ENCODE peak calls at places on chromosomes 2 and 18, in seven cellular contexts. H is SK-N-SH, V is HCT116, O is K562, Q is HepG2, R is GM12878, N is H1. U is an unnamed sample.

GRCh38 chr2:231057590-231057989 is 923 bp downstream of the PSMD1 start:
- DNase-seq in H (no peak), Q (no peak), O (no peak), V (no peak), R (no peak), N (no peak), U (no peak)

GRCh38 chr18:39806519-39806918 is 2148.5 kb upstream of the PIK3C3 start:
- DNase-seq in H (no peak), O (no peak), N (no peak), R (no peak), Q (peak), V (no peak), U (no peak)

GRCh38 chr2:149219853-149220252 is 110.5 kb upstream of the LYPD6 start:
- DNase-seq in R (no peak), O (no peak), H (peak), V (no peak), N (no peak), Q (no peak), U (no peak)

GRCh38 chr2:60735496-60736250 is 20.4 kb upstream of the PAPOLG start:
- DNase-seq in V (no peak), R (no peak), Q (no peak), O (peak), H (peak), N (no peak), U (no peak)

GRCh38 chr2:821546-821945 is 129.1 kb upstream of the SNTG2 start:
- DNase-seq in H (no peak), O (no peak), V (no peak), Q (no peak), N (no peak), R (no peak), U (no peak)

GRCh38 chr2:227653419-227653818 is 13.2 kb upstream of the SCYGR5 start:
- DNase-seq in N (no peak), O (no peak), R (no peak), H (no peak), V (no peak), Q (peak), U (no peak)

GRCh38 chr18:46939337-46939963 is 22.0 kb downstream of the KATNAL2 start:
- DNase-seq in R (no peak), H (no peak), O (no peak), Q (peak), V (no peak), N (no peak), U (no peak)

GRCh38 chr2:86243950-86244733 is 44.9 kb downstream of the MRPL35 start:
- DNase-seq in H (no peak), Q (no peak), R (no peak), N (no peak), O (peak), V (no peak), U (no peak)

GRCh38 chr18:23845988-23846630 is 156.9 kb downstream of the LAMA3 start:
- DNase-seq in V (no peak), N (no peak), H (no peak), O (no peak), R (no peak), Q (no peak), U (no peak)

GRCh38 chr18:23943104-23943503 is 71.5 kb upstream of the TTC39C start:
- DNase-seq in V (no peak), H (no peak), R (peak), Q (no peak), N (no peak), O (no peak), U (no peak)

GRCh38 chr2:227834423-227834822 is 20.8 kb downstream of the CCL20 start:
- DNase-seq in O (no peak), Q (no peak), H (no peak), V (peak), R (no peak), N (no peak), U (no peak)

GRCh38 chr2:135093685-135094340 is 41.7 kb downstream of the RAB3GAP1 start:
- DNase-seq in V (no peak), Q (peak), R (no peak), O (no peak), H (no peak), N (no peak), U (no peak)

GRCh38 chr2:189641565-189641964 is 19.7 kb upstream of the ASNSD1 start:
- DNase-seq in Q (no peak), N (no peak), O (no peak), V (no peak), R (no peak), H (no peak), U (no peak)

GRCh38 chr2:106851475-106851874 is 34.5 kb downstream of the ST6GAL2 start:
- DNase-seq in V (no peak), N (no peak), H (no peak), R (no peak), Q (no peak), O (no peak), U (no peak)

GRCh38 chr18:76223403-76223802 is 271.6 kb downstream of the ZNF516 start:
- DNase-seq in N (no peak), O (no peak), R (no peak), V (no peak), H (no peak), Q (no peak), U (no peak)

GRCh38 chr2:83826601-83827000 is 632.5 kb downstream of the SUCLG1 start:
- DNase-seq in V (no peak), Q (no peak), R (no peak), N (no peak), O (no peak), H (no peak), U (no peak)

GRCh38 chr2:16908671-16909070 is 243.0 kb upstream of the CYRIA start:
- DNase-seq in R (no peak), Q (no peak), H (no peak), O (no peak), N (no peak), V (no peak), U (no peak)

GRCh38 chr2:235051436-235052260 is 99.8 kb downstream of the SH3BP4 start:
- DNase-seq in Q (no peak), H (no peak), O (no peak), R (no peak), N (no peak), V (no peak), U (no peak)

GRCh38 chr2:233350708-233351107 is 3.6 kb upstream of the DGKD start:
- DNase-seq in O (peak), H (peak), Q (peak), R (no peak), V (peak), N (no peak), U (peak)

GRCh38 chr2:194060269-194060668 is 1596.8 kb upstream of the SLC39A10 start:
- DNase-seq in V (no peak), Q (no peak), R (no peak), O (no peak), H (no peak), N (no peak), U (no peak)

GRCh38 chr2:233964581-233964980 is 47.4 kb downstream of the TRPM8 start:
- DNase-seq in H (no peak), V (no peak), O (no peak), R (no peak), Q (no peak), N (no peak), U (no peak)

GRCh38 chr2:55490554-55490953 is 29.0 kb upstream of the CFAP36 start:
- DNase-seq in R (no peak), Q (peak), V (no peak), N (no peak), O (peak), H (no peak), U (peak)

GRCh38 chr2:55917117-55917516 is 6.5 kb downstream of the EFEMP1 start:
- DNase-seq in R (no peak), N (no peak), Q (no peak), O (no peak), V (no peak), H (no peak), U (no peak)

GRCh38 chr2:71299507-71299906 is 32.1 kb upstream of the ZNF638 start:
- DNase-seq in H (peak), O (peak), N (no peak), V (no peak), Q (peak), R (no peak), U (peak)

GRCh38 chr2:160784034-160784433 is 290.4 kb upstream of the RBMS1 start:
- DNase-seq in N (no peak), O (no peak), V (peak), R (no peak), Q (no peak), H (no peak), U (no peak)

GRCh38 chr2:84901593-84902120 is 3.8 kb upstream of the TMSB10 start:
- DNase-seq in H (no peak), N (no peak), O (no peak), Q (no peak), V (no peak), R (no peak), U (no peak)

GRCh38 chr2:199739413-199740110 is 111.4 kb downstream of the FTCDNL1 start:
- DNase-seq in V (peak), H (peak), R (no peak), O (peak), N (peak), Q (peak), U (no peak)

DNA sequence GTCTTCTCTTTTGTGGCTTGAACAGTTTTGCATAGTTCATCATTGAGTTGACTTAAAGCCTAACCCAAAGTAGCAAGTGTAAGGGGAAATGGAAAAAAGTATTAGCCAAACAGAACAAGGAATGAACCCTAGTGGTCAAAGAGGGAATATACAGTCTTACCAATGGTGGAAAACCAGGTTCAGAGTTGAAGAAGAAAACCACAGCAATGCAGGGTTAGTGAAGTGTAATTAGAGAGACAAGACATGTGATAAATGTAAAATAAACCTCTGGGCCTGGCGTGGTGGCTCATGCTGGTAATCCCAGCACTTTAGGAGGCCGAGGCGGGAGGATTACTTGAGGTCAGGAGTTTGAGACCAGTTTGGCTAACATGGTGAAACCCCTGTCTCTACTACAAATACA is 2.4 kb downstream of the TTN start:
- DNase-seq in Q (peak), N (no peak), V (peak), H (peak), O (peak), R (no peak), U (peak)
- TF ChIP-seq JUND in Q (no peak), N (no peak), V (no peak), H (no peak), O (no peak), R (no peak), U (no peak)

GRCh38 chr2:23135481-23136100 is 249.4 kb upstream of the KLHL29 start:
- DNase-seq in H (no peak), N (peak), R (no peak), O (no peak), Q (no peak), V (no peak), U (no peak)

GRCh38 chr2:23133196-23133595 is 251.8 kb upstream of the KLHL29 start:
- DNase-seq in H (no peak), N (no peak), V (no peak), O (no peak), R (no peak), Q (no peak), U (no peak)

GRCh38 chr2:23134726-23135125 is 250.3 kb upstream of the KLHL29 start:
- DNase-seq in V (no peak), N (no peak), R (no peak), O (no peak), H (no peak), Q (no peak), U (no peak)

GRCh38 chr2:23137161-23137560 is 247.8 kb upstream of the KLHL29 start:
- DNase-seq in Q (no peak), N (no peak), H (no peak), O (no peak), V (no peak), R (no peak), U (no peak)

DNA sequence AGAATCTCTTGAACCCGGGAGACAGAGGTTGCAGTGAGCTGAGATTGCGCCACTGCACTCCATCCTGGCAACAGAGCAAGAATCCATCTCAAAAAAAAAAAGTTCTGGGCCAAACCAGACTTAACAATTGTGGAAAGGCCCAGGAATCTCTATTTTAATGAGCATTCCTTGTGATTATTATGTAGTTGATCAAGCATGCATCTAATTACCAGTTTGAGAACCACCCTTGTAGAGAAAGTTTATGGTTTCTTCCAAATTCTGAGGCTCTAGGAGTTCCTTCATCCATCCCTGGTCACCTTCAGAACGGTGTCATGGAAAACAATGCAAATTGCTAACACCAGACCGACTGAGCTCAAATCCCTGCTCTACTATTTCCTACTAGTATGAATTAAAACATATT is 246.3 kb upstream of the KLHL29 start:
- DNase-seq in R (no peak), Q (no peak), H (no peak), V (no peak), N (no peak), O (no peak), U (no peak)
- TF ChIP-seq JUND in R (no peak), Q (no peak), H (no peak), V (no peak), N (no peak), O (no peak), U (no peak)

GRCh38 chr2:15471606-15472005 is 89.5 kb downstream of the NBAS start:
- DNase-seq in N (no peak), R (no peak), O (no peak), V (no peak), Q (peak), H (no peak), U (no peak)

DNA sequence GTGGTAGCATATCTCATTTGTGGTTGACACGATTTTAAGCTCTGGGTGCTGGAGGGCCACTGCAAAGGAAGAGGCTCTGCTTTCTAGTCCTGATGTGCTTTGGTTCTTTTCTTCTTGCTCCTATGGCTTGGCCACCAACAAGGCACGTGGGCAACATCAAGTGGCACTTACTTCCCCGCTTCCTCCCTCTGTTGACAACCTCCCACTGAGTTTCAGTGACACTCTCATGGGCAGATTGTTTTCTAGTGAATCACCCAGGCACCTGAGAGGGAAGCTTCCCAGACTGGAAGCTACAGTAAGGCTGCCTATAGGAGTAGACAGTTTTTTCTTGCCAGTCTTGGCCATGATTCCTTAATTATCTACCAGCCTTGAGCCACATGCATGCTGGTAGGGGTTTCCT is 89.0 kb downstream of the NBAS start:
- DNase-seq in N (no peak), H (no peak), R (no peak), O (no peak), V (no peak), Q (no peak), U (no peak)
- TF ChIP-seq JUND in N (no peak), H (no peak), R (no peak), O (no peak), V (no peak), Q (no peak), U (no peak)

DNA sequence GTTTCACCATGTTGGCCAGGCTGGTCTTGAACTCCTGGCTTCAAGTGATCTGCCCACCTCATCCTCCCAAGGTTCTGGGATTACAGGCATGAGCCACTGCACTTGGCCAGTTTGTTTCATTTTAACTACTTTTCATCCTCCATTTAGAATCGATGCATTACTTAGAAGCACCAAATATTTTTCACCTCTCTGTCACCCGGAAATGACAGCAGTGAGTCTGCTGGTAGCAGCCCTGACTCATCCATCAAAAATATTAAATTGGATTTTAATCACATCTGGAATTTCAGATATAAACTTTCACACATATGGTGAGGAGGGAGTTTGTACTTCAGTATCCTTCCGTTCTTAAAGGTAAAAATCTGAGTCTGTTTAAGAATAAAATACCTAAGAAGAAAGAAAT is 279.3 kb upstream of the SIX2 start:
- DNase-seq in R (no peak), O (no peak), N (no peak), Q (no peak), H (no peak), V (no peak), U (no peak)
- TF ChIP-seq JUND in R (no peak), O (no peak), N (no peak), Q (no peak), H (peak), V (no peak), U (no peak)

GRCh38 chr2:241774419-241775222 is 2.0 kb upstream of the GAL3ST2 start:
- DNase-seq in Q (peak), H (peak), O (peak), V (peak), R (no peak), N (no peak), U (no peak)
- TF ChIP-seq JUND in Q (no peak), H (no peak), O (no peak), V (no peak), R (no peak), N (no peak), U (no peak)

DNA sequence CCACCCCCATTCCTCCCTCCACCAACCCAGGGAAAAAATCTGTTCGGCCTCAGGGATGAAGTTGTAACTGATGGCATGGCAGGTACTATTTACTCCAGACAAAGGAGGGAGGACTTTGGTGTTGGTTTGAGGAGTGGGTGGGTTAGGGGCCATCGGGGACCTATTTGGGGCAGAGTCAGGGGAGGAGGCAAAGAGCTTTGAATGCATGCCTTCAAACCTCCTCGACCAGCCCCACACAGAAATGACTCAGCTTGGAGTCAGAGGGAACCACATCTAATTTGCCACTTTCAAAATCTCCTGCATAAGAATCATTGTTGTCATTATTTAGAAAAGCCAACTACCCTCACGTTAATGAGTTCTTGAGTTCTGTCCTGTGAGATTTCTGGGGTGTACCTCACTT is 4.1 kb downstream of the ZBTB7C start:
- DNase-seq in O (no peak), N (no peak), V (no peak), Q (no peak), H (peak), R (no peak), U (no peak)
- TF ChIP-seq JUND in O (no peak), N (no peak), V (no peak), Q (no peak), H (peak), R (no peak), U (no peak)